ENCODE peak calls at places on chromosomes 16 and 17, in ten cellular contexts. K, T, D, O, A, F, U, S, L and Q are unnamed samples.

GRCh38 chr17:13601776-13602551 is at the start of gene HS3ST3A1:
- DNase-seq in K (peak; percentile 77), D (no peak), T (peak; percentile 85), A (no peak), L (peak; percentile 93), U (no peak), S (peak; percentile 15), O (no peak), F (no peak), Q (peak; percentile 63)

GRCh38 chr16:15951852-15952251 is 2.4 kb downstream of the ABCC1 start:
- DNase-seq in T (no peak), L (no peak), D (no peak), K (no peak), F (no peak), O (no peak), A (no peak), U (no peak), S (no peak), Q (no peak)

GRCh38 chr16:75074920-75075687 is 41.5 kb downstream of the LDHD start:
- DNase-seq in A (peak; percentile 20), U (peak; percentile 44), D (peak; percentile 88), T (no peak), F (no peak), S (peak; percentile 74), K (peak; percentile 43), L (no peak), O (no peak), Q (no peak)

GRCh38 chr17:72474740-72475477 is 354.1 kb downstream of the SOX9 start:
- DNase-seq in A (peak; percentile 78), K (no peak), T (no peak), S (peak; percentile 47), L (no peak), D (no peak), O (no peak), U (no peak), F (peak; percentile 55), Q (no peak)

GRCh38 chr16:87101903-87102302 is 215.3 kb downstream of the C16orf95 start:
- DNase-seq in A (peak; percentile 41), S (no peak), T (no peak), O (peak; percentile 3), D (no peak), U (no peak), F (peak; percentile 42), K (peak; percentile 60), L (peak; percentile 62), Q (no peak)

GRCh38 chr17:17408236-17408794 is 68.5 kb upstream of the MED9 start:
- DNase-seq in F (no peak), U (no peak), L (peak; percentile 23), O (no peak), T (no peak), D (no peak), K (peak; percentile 90), S (no peak), A (no peak), Q (no peak)

GRCh38 chr16:79653337-79654000 is 52.9 kb upstream of the MAF start:
- DNase-seq in S (no peak), F (no peak), K (peak; percentile 13), U (no peak), L (no peak), O (no peak), D (no peak), T (no peak), A (peak; percentile 22), Q (no peak)

GRCh38 chr17:77810536-77810935 is 148.0 kb upstream of the TNRC6C start:
- DNase-seq in S (peak; percentile 26), A (no peak), L (peak; percentile 80), K (peak; percentile 83), T (no peak), O (peak; percentile 91), U (no peak), F (no peak), D (no peak), Q (no peak)

GRCh38 chr17:71145486-71145885 is 975.3 kb upstream of the SOX9 start:
- DNase-seq in D (no peak), O (no peak), U (no peak), K (no peak), T (no peak), L (no peak), A (no peak), F (no peak), S (no peak), Q (no peak)

GRCh38 chr17:74959826-74960738 is 12.5 kb downstream of the HID1 start:
- DNase-seq in S (no peak), D (no peak), L (no peak), K (no peak), A (no peak), O (no peak), F (peak; percentile 59), T (no peak), U (no peak), Q (no peak)

GRCh38 chr17:48915459-48916282 is 7.5 kb downstream of the UBE2Z start:
- DNase-seq in K (peak; percentile 87), U (no peak), O (no peak), A (no peak), T (no peak), L (peak; percentile 85), D (peak; percentile 24), F (peak; percentile 70), S (peak; percentile 11), Q (no peak)

GRCh38 chr16:11215935-11216556 is 40.0 kb downstream of the SOCS1 start:
- DNase-seq in L (no peak), U (no peak), S (no peak), A (no peak), D (no peak), F (no peak), K (no peak), O (no peak), T (no peak), Q (no peak)

GRCh38 chr17:81161536-81161935 is 3.8 kb upstream of the PVALEF start:
- DNase-seq in L (no peak), A (no peak), U (no peak), F (no peak), T (no peak), K (no peak), D (no peak), S (no peak), O (no peak), Q (no peak)

GRCh38 chr16:70512456-70512855 is 10.9 kb downstream of the COG4 start:
- DNase-seq in K (no peak), S (no peak), O (no peak), U (no peak), D (no peak), T (no peak), F (peak; percentile 33), A (no peak), L (no peak), Q (no peak)

GRCh38 chr17:35521150-35521549 is 16.3 kb downstream of the SLFN12L start:
- DNase-seq in S (no peak), O (no peak), D (no peak), A (no peak), K (no peak), U (no peak), L (no peak), T (no peak), F (no peak), Q (no peak)

GRCh38 chr17:35519442-35519841 is 18.0 kb downstream of the SLFN12L start:
- DNase-seq in F (no peak), L (no peak), O (no peak), U (no peak), K (no peak), D (no peak), T (no peak), A (no peak), S (no peak), Q (no peak)

GRCh38 chr17:35515027-35515426 is 22.5 kb downstream of the SLFN12L start:
- DNase-seq in O (no peak), T (no peak), F (no peak), A (no peak), L (no peak), U (no peak), D (no peak), K (no peak), S (no peak), Q (no peak)

GRCh38 chr17:35523296-35523695 is 14.2 kb downstream of the SLFN12L start:
- DNase-seq in F (no peak), A (no peak), D (no peak), U (no peak), O (no peak), T (no peak), L (no peak), K (no peak), S (no peak), Q (no peak)

GRCh38 chr17:35520043-35520442 is 17.4 kb downstream of the SLFN12L start:
- DNase-seq in T (no peak), D (no peak), K (no peak), A (no peak), U (no peak), O (no peak), F (no peak), S (no peak), L (no peak), Q (no peak)
- TF ChIP-seq CTCF in T (no peak), D (no peak), K (no peak), A (no peak), U (no peak), O (no peak), F (no peak), S (no peak), L (no peak), Q (no peak)

DNA sequence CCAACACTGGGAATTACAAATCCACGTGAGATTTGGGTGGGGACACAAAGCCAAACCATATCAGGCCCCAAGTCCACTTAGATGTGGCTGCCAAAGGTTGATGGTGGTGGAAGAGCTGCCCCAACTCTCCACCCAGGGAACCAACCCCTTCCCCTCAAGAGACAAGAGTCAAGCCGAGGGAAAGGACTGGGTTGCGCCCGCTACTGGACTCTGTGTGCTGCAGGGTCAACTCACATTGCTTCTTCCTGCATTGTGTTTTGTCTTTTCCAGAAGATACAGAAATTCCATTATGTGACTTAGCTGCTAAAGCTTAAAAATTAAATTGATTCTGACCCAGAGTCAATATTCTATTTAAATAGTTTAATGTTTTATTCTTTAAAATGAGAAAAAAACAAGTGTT is 58.5 kb downstream of the ADAMTS18 start:
- DNase-seq in D (no peak), S (no peak), F (peak; percentile 9), A (no peak), U (no peak), O (no peak), T (peak; percentile 59), L (no peak), K (no peak), Q (no peak)
- TF ChIP-seq CTCF in D (no peak), S (no peak), F (peak; percentile 19), A (no peak), U (peak; percentile 14), O (no peak), T (peak; percentile 72), L (no peak), K (peak; percentile 16), Q (peak; percentile 35)

DNA sequence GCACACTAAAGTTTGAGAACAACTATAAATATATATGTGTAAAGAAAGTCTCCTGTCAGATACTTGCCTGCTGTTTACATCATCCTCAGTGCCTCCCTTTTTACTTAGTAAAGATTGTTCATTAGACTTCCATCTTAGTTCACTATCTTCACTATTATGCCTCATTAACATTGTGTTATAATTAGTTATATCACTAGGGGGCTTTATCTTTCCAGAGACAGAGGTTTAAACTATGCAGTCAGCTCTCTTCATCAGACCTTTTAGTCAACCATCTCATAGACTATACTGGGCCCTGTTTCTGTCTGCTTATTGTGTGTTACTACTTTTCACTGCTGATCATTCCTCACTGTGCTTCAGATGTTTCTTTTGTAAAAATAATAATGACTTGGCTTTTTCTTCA is 630.8 kb upstream of the KIF2B start:
- DNase-seq in A (no peak), U (no peak), D (no peak), K (no peak), O (no peak), L (no peak), F (no peak), T (no peak), S (no peak), Q (no peak)
- TF ChIP-seq CTCF in A (no peak), U (no peak), D (no peak), K (no peak), O (no peak), L (no peak), F (no peak), T (no peak), S (no peak), Q (no peak)

GRCh38 chr16:8872967-8873865 is 4.4 kb upstream of the CARHSP1 start:
- DNase-seq in F (no peak), O (no peak), K (no peak), S (no peak), L (no peak), A (no peak), D (no peak), T (no peak), U (no peak), Q (no peak)
- TF ChIP-seq CTCF in F (peak; percentile 19), O (no peak), K (peak; percentile 16), S (peak; percentile 15), L (peak; percentile 6), A (peak; percentile 13), D (no peak), T (no peak), U (peak; percentile 12), Q (peak; percentile 21)